ENCODE peak calls at places on chromosome 18, in ten cellular contexts. One of them, this sample, is unnamed.

GRCh38 chr18:57579928-57580327 is 6.6 kb downstream of the FECH start:
- DNase-seq in hypothalamus: no peak
- DNase-seq in Daoy: no peak
- DNase-seq in effector CD4-positive, alpha-beta T cell: no peak
- DNase-seq in progenitor cell of endocrine pancreas: no peak
- DNase-seq in fibroblast of the aortic adventitia: no peak
- DNase-seq in A172: no peak
- DNase-seq in D341Med: no peak
- DNase-seq in endothelial cell: no peak
- DNase-seq in GM12865: no peak
- DNase-seq in this sample: no peak

GRCh38 chr18:3597159-3597977 is 147.4 kb downstream of the TGIF1 start:
- DNase-seq in hypothalamus: no peak
- DNase-seq in Daoy: no peak
- DNase-seq in effector CD4-positive, alpha-beta T cell: no peak
- DNase-seq in progenitor cell of endocrine pancreas: no peak
- DNase-seq in fibroblast of the aortic adventitia: no peak
- DNase-seq in A172: no peak
- DNase-seq in D341Med: no peak
- DNase-seq in endothelial cell: no peak
- DNase-seq in GM12865: no peak
- DNase-seq in this sample: no peak

GRCh38 chr18:70291295-70291574 is 2.4 kb downstream of the SOCS6 start:
- DNase-seq in hypothalamus: no peak
- DNase-seq in Daoy: no peak
- DNase-seq in effector CD4-positive, alpha-beta T cell: no peak
- DNase-seq in progenitor cell of endocrine pancreas: no peak
- DNase-seq in fibroblast of the aortic adventitia: no peak
- DNase-seq in A172: no peak
- DNase-seq in D341Med: no peak
- DNase-seq in endothelial cell: no peak
- DNase-seq in GM12865: no peak
- DNase-seq in this sample: no peak

GRCh38 chr18:73715228-73715670 is 432.4 kb downstream of the FBXO15 start:
- DNase-seq in hypothalamus: no peak
- DNase-seq in Daoy: peak
- DNase-seq in effector CD4-positive, alpha-beta T cell: no peak
- DNase-seq in progenitor cell of endocrine pancreas: no peak
- DNase-seq in fibroblast of the aortic adventitia: peak
- DNase-seq in A172: no peak
- DNase-seq in D341Med: no peak
- DNase-seq in endothelial cell: no peak
- DNase-seq in GM12865: no peak
- DNase-seq in this sample: no peak

GRCh38 chr18:4106407-4107033 is 348.6 kb downstream of the DLGAP1 start:
- DNase-seq in hypothalamus: peak
- DNase-seq in Daoy: peak
- DNase-seq in effector CD4-positive, alpha-beta T cell: peak
- DNase-seq in progenitor cell of endocrine pancreas: peak
- DNase-seq in fibroblast of the aortic adventitia: peak
- DNase-seq in A172: peak
- DNase-seq in D341Med: peak
- DNase-seq in endothelial cell: peak
- DNase-seq in GM12865: peak
- DNase-seq in this sample: no peak

GRCh38 chr18:23761941-23762340 is 72.7 kb downstream of the LAMA3 start:
- DNase-seq in hypothalamus: no peak
- DNase-seq in Daoy: peak
- DNase-seq in effector CD4-positive, alpha-beta T cell: no peak
- DNase-seq in progenitor cell of endocrine pancreas: no peak
- DNase-seq in fibroblast of the aortic adventitia: no peak
- DNase-seq in A172: no peak
- DNase-seq in D341Med: no peak
- DNase-seq in endothelial cell: no peak
- DNase-seq in GM12865: no peak
- DNase-seq in this sample: no peak

GRCh38 chr18:74564012-74564411 is 29.7 kb downstream of the CNDP1 start:
- DNase-seq in hypothalamus: no peak
- DNase-seq in Daoy: no peak
- DNase-seq in effector CD4-positive, alpha-beta T cell: no peak
- DNase-seq in progenitor cell of endocrine pancreas: no peak
- DNase-seq in fibroblast of the aortic adventitia: no peak
- DNase-seq in A172: no peak
- DNase-seq in D341Med: no peak
- DNase-seq in endothelial cell: no peak
- DNase-seq in GM12865: no peak
- DNase-seq in this sample: no peak

GRCh38 chr18:63207825-63208224 is 111.7 kb downstream of the BCL2 start:
- DNase-seq in hypothalamus: no peak
- DNase-seq in Daoy: no peak
- DNase-seq in effector CD4-positive, alpha-beta T cell: no peak
- DNase-seq in progenitor cell of endocrine pancreas: no peak
- DNase-seq in fibroblast of the aortic adventitia: no peak
- DNase-seq in A172: no peak
- DNase-seq in D341Med: no peak
- DNase-seq in endothelial cell: no peak
- DNase-seq in GM12865: no peak
- DNase-seq in this sample: no peak

GRCh38 chr18:76491801-76492668 is 3.0 kb downstream of the ZNF516 start:
- DNase-seq in hypothalamus: peak
- DNase-seq in Daoy: peak
- DNase-seq in effector CD4-positive, alpha-beta T cell: no peak
- DNase-seq in progenitor cell of endocrine pancreas: no peak
- DNase-seq in fibroblast of the aortic adventitia: peak
- DNase-seq in A172: no peak
- DNase-seq in D341Med: peak
- DNase-seq in endothelial cell: peak
- DNase-seq in GM12865: peak
- DNase-seq in this sample: no peak

GRCh38 chr18:12679183-12679786 is 21.4 kb upstream of the SPIRE1 start:
- DNase-seq in hypothalamus: no peak
- DNase-seq in Daoy: peak
- DNase-seq in effector CD4-positive, alpha-beta T cell: no peak
- DNase-seq in progenitor cell of endocrine pancreas: no peak
- DNase-seq in fibroblast of the aortic adventitia: peak
- DNase-seq in A172: peak
- DNase-seq in D341Med: no peak
- DNase-seq in endothelial cell: peak
- DNase-seq in GM12865: no peak
- DNase-seq in this sample: no peak

GRCh38 chr18:13175754-13176210 is 42.8 kb upstream of the LDLRAD4 start:
- DNase-seq in hypothalamus: no peak
- DNase-seq in Daoy: peak
- DNase-seq in effector CD4-positive, alpha-beta T cell: no peak
- DNase-seq in progenitor cell of endocrine pancreas: no peak
- DNase-seq in fibroblast of the aortic adventitia: no peak
- DNase-seq in A172: peak
- DNase-seq in D341Med: no peak
- DNase-seq in endothelial cell: no peak
- DNase-seq in GM12865: peak
- DNase-seq in this sample: no peak

GRCh38 chr18:32257073-32257780 is 67.4 kb downstream of the MEP1B start:
- DNase-seq in hypothalamus: no peak
- DNase-seq in Daoy: peak
- DNase-seq in effector CD4-positive, alpha-beta T cell: no peak
- DNase-seq in progenitor cell of endocrine pancreas: no peak
- DNase-seq in fibroblast of the aortic adventitia: no peak
- DNase-seq in A172: no peak
- DNase-seq in D341Med: no peak
- DNase-seq in endothelial cell: no peak
- DNase-seq in GM12865: no peak
- DNase-seq in this sample: no peak

GRCh38 chr18:75344615-75345014 is 82.9 kb downstream of the SMIM21 start:
- DNase-seq in hypothalamus: no peak
- DNase-seq in Daoy: no peak
- DNase-seq in effector CD4-positive, alpha-beta T cell: no peak
- DNase-seq in progenitor cell of endocrine pancreas: no peak
- DNase-seq in fibroblast of the aortic adventitia: no peak
- DNase-seq in A172: no peak
- DNase-seq in D341Med: no peak
- DNase-seq in endothelial cell: no peak
- DNase-seq in GM12865: no peak
- DNase-seq in this sample: no peak

GRCh38 chr18:62403125-62403524 is 78.0 kb downstream of the TNFRSF11A start:
- DNase-seq in hypothalamus: no peak
- DNase-seq in Daoy: no peak
- DNase-seq in effector CD4-positive, alpha-beta T cell: no peak
- DNase-seq in progenitor cell of endocrine pancreas: no peak
- DNase-seq in fibroblast of the aortic adventitia: no peak
- DNase-seq in A172: no peak
- DNase-seq in D341Med: no peak
- DNase-seq in endothelial cell: no peak
- DNase-seq in GM12865: no peak
- DNase-seq in this sample: no peak

GRCh38 chr18:57027190-57027708 is 119.6 kb upstream of the BOD1L2 start:
- DNase-seq in hypothalamus: no peak
- DNase-seq in Daoy: no peak
- DNase-seq in effector CD4-positive, alpha-beta T cell: no peak
- DNase-seq in progenitor cell of endocrine pancreas: no peak
- DNase-seq in fibroblast of the aortic adventitia: no peak
- DNase-seq in A172: no peak
- DNase-seq in D341Med: no peak
- DNase-seq in endothelial cell: no peak
- DNase-seq in GM12865: no peak
- DNase-seq in this sample: no peak

GRCh38 chr18:48728204-48728833 is 189.5 kb downstream of the CTIF start:
- DNase-seq in hypothalamus: no peak
- DNase-seq in Daoy: peak
- DNase-seq in effector CD4-positive, alpha-beta T cell: no peak
- DNase-seq in progenitor cell of endocrine pancreas: no peak
- DNase-seq in fibroblast of the aortic adventitia: peak
- DNase-seq in A172: peak
- DNase-seq in D341Med: no peak
- DNase-seq in endothelial cell: no peak
- DNase-seq in GM12865: no peak
- DNase-seq in this sample: no peak

GRCh38 chr18:40048886-40049650 is 1906.0 kb upstream of the PIK3C3 start:
- DNase-seq in hypothalamus: no peak
- DNase-seq in Daoy: no peak
- DNase-seq in effector CD4-positive, alpha-beta T cell: no peak
- DNase-seq in progenitor cell of endocrine pancreas: no peak
- DNase-seq in fibroblast of the aortic adventitia: no peak
- DNase-seq in A172: no peak
- DNase-seq in D341Med: no peak
- DNase-seq in endothelial cell: no peak
- DNase-seq in GM12865: no peak
- DNase-seq in this sample: no peak